ENCODE peak calls at places on chromosomes 11 and 22, in four cellular contexts. One of them, this sample, is unnamed.
A peak's percentile ranks its signal among the peaks of the same experiment; 100 is the strongest.

GRCh38 chr11:47179655-47179991 is 2.9 kb upstream of the ARFGAP2 start:
- DNase-seq in fibroblast of pulmonary artery: peak; percentile 52
- DNase-seq in AG10803: peak; percentile 44
- DNase-seq in HFF-Myc: no peak
- DNase-seq in this sample: peak; percentile 47

GRCh38 chr22:44411226-44412135 is 86.6 kb downstream of the RTL6 start:
- DNase-seq in AG10803: no peak
- DNase-seq in fibroblast of pulmonary artery: peak; percentile 4
- DNase-seq in HFF-Myc: no peak
- DNase-seq in this sample: no peak

GRCh38 chr11:130737041-130737830 is 179.0 kb downstream of the SNX19 start:
- DNase-seq in HFF-Myc: no peak
- DNase-seq in AG10803: no peak
- DNase-seq in fibroblast of pulmonary artery: no peak
- DNase-seq in this sample: no peak

GRCh38 chr11:5284551-5285130 is 14.9 kb upstream of the HBE1 start:
- DNase-seq in fibroblast of pulmonary artery: no peak
- DNase-seq in HFF-Myc: no peak
- DNase-seq in AG10803: no peak
- DNase-seq in this sample: no peak

GRCh38 chr11:20355221-20356219 is 8.0 kb upstream of the HTATIP2 start:
- DNase-seq in AG10803: peak; percentile 51
- DNase-seq in fibroblast of pulmonary artery: peak; percentile 59
- DNase-seq in HFF-Myc: no peak
- DNase-seq in this sample: peak; percentile 65

GRCh38 chr22:30743257-30744020 is 48.8 kb downstream of the OSBP2 start:
- DNase-seq in fibroblast of pulmonary artery: no peak
- DNase-seq in AG10803: no peak
- DNase-seq in HFF-Myc: no peak
- DNase-seq in this sample: no peak

GRCh38 chr11:12321217-12321937 is 56.0 kb upstream of the PARVA start:
- DNase-seq in AG10803: no peak
- DNase-seq in fibroblast of pulmonary artery: no peak
- DNase-seq in HFF-Myc: no peak
- DNase-seq in this sample: no peak

GRCh38 chr11:127789887-127790286 is 789.3 kb upstream of the KIRREL3 start:
- DNase-seq in HFF-Myc: no peak
- DNase-seq in fibroblast of pulmonary artery: no peak
- DNase-seq in AG10803: no peak
- DNase-seq in this sample: peak; percentile 57

GRCh38 chr11:75691804-75692203 is 23.0 kb upstream of the MAP6 start:
- DNase-seq in fibroblast of pulmonary artery: no peak
- DNase-seq in HFF-Myc: no peak
- DNase-seq in AG10803: no peak
- DNase-seq in this sample: no peak

GRCh38 chr11:11279956-11280689 is 72.9 kb downstream of the CSNK2A3 start:
- DNase-seq in AG10803: no peak
- DNase-seq in fibroblast of pulmonary artery: peak; percentile 6
- DNase-seq in HFF-Myc: no peak
- DNase-seq in this sample: no peak

GRCh38 chr11:70024773-70025045 is 53.4 kb upstream of the ANO1 start:
- DNase-seq in AG10803: no peak
- DNase-seq in fibroblast of pulmonary artery: no peak
- DNase-seq in HFF-Myc: no peak
- DNase-seq in this sample: no peak

GRCh38 chr11:27372159-27372558 is 9.1 kb upstream of the CCDC34 start:
- DNase-seq in HFF-Myc: no peak
- DNase-seq in AG10803: no peak
- DNase-seq in fibroblast of pulmonary artery: no peak
- DNase-seq in this sample: no peak

GRCh38 chr11:27371490-27371889 is 8.5 kb upstream of the CCDC34 start:
- DNase-seq in HFF-Myc: no peak
- DNase-seq in fibroblast of pulmonary artery: no peak
- DNase-seq in AG10803: no peak
- DNase-seq in this sample: no peak

GRCh38 chr11:27375370-27375769 is 12.4 kb upstream of the CCDC34 start:
- DNase-seq in HFF-Myc: no peak
- DNase-seq in fibroblast of pulmonary artery: no peak
- DNase-seq in AG10803: no peak
- DNase-seq in this sample: no peak

GRCh38 chr11:27373392-27373791 is 10.4 kb upstream of the CCDC34 start:
- DNase-seq in HFF-Myc: no peak
- DNase-seq in fibroblast of pulmonary artery: no peak
- DNase-seq in AG10803: no peak
- DNase-seq in this sample: no peak

GRCh38 chr11:27373856-27374602 is 11.0 kb upstream of the CCDC34 start:
- DNase-seq in AG10803: no peak
- DNase-seq in HFF-Myc: no peak
- DNase-seq in fibroblast of pulmonary artery: no peak
- DNase-seq in this sample: no peak
- TF ChIP-seq CTCF in AG10803: no peak
- TF ChIP-seq CTCF in HFF-Myc: no peak
- TF ChIP-seq CTCF in fibroblast of pulmonary artery: no peak
- TF ChIP-seq CTCF in this sample: no peak

GRCh38 chr11:72591023-72591422 is 83.2 kb downstream of the PDE2A start:
- DNase-seq in AG10803: no peak
- DNase-seq in fibroblast of pulmonary artery: no peak
- DNase-seq in HFF-Myc: no peak
- DNase-seq in this sample: no peak

GRCh38 chr11:72587696-72588095 is 86.5 kb downstream of the PDE2A start:
- DNase-seq in AG10803: no peak
- DNase-seq in HFF-Myc: no peak
- DNase-seq in fibroblast of pulmonary artery: no peak
- DNase-seq in this sample: no peak

GRCh38 chr11:72591785-72592490 is 82.3 kb downstream of the PDE2A start:
- DNase-seq in fibroblast of pulmonary artery: no peak
- DNase-seq in AG10803: no peak
- DNase-seq in HFF-Myc: no peak
- DNase-seq in this sample: no peak

GRCh38 chr11:72588656-72589410 is 85.4 kb downstream of the PDE2A start:
- DNase-seq in AG10803: no peak
- DNase-seq in fibroblast of pulmonary artery: no peak
- DNase-seq in HFF-Myc: no peak
- DNase-seq in this sample: no peak

GRCh38 chr11:72589802-72590761 is 84.1 kb downstream of the PDE2A start:
- DNase-seq in fibroblast of pulmonary artery: peak; percentile 31
- DNase-seq in HFF-Myc: no peak
- DNase-seq in AG10803: peak; percentile 5
- DNase-seq in this sample: peak; percentile 38
- TF ChIP-seq CTCF in fibroblast of pulmonary artery: peak; percentile 55
- TF ChIP-seq CTCF in HFF-Myc: peak; percentile 37
- TF ChIP-seq CTCF in AG10803: peak; percentile 36
- TF ChIP-seq CTCF in this sample: peak; percentile 37

GRCh38 chr11:128830836-128831780 is 36.0 kb downstream of the KCNJ1 start:
- DNase-seq in HFF-Myc: peak; percentile 57
- DNase-seq in fibroblast of pulmonary artery: peak; percentile 91
- DNase-seq in AG10803: peak; percentile 77
- DNase-seq in this sample: peak; percentile 86
- TF ChIP-seq CTCF in HFF-Myc: peak; percentile 87
- TF ChIP-seq CTCF in fibroblast of pulmonary artery: peak; percentile 80
- TF ChIP-seq CTCF in AG10803: peak; percentile 87
- TF ChIP-seq CTCF in this sample: peak; percentile 79

GRCh38 chr11:67544591-67545242 is 21.5 kb upstream of the CABP2 start:
- DNase-seq in AG10803: no peak
- DNase-seq in fibroblast of pulmonary artery: no peak
- DNase-seq in HFF-Myc: no peak
- DNase-seq in this sample: peak; percentile 15

GRCh38 chr11:67546852-67547251 is 23.6 kb upstream of the CABP2 start:
- DNase-seq in AG10803: no peak
- DNase-seq in HFF-Myc: no peak
- DNase-seq in fibroblast of pulmonary artery: no peak
- DNase-seq in this sample: no peak

GRCh38 chr11:67542971-67543370 is 19.7 kb upstream of the CABP2 start:
- DNase-seq in HFF-Myc: no peak
- DNase-seq in fibroblast of pulmonary artery: no peak
- DNase-seq in AG10803: no peak
- DNase-seq in this sample: no peak

GRCh38 chr11:67543585-67543984 is 20.3 kb upstream of the CABP2 start:
- DNase-seq in HFF-Myc: no peak
- DNase-seq in AG10803: no peak
- DNase-seq in fibroblast of pulmonary artery: no peak
- DNase-seq in this sample: no peak

DNA sequence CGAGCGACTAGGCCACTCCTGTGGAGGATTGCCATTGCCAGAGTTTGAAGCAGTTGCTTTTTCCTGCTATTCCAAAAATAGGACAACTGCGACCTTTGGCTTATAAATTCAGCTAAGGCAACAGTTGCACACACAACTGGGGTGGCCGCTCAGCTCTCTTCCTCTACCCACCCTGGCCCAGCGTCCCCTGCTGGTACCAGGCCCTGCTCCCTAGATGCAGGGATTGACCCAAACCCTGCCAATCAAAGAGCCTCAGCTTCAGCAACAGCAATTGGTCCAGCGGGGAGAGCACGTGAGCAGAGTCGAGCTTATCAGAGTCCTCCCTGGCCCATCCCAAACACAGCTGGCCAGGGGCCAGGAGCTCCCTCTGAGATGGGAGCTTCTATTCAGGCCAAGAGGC is 22.0 kb upstream of the CABP2 start:
- DNase-seq in fibroblast of pulmonary artery: no peak
- DNase-seq in AG10803: no peak
- DNase-seq in HFF-Myc: no peak
- DNase-seq in this sample: no peak
- TF ChIP-seq CTCF in fibroblast of pulmonary artery: no peak
- TF ChIP-seq CTCF in AG10803: no peak
- TF ChIP-seq CTCF in HFF-Myc: no peak
- TF ChIP-seq CTCF in this sample: no peak

GRCh38 chr11:114316980-114317675 is 20.9 kb downstream of the NNMT start:
- DNase-seq in AG10803: no peak
- DNase-seq in fibroblast of pulmonary artery: peak; percentile 58
- DNase-seq in HFF-Myc: no peak
- DNase-seq in this sample: no peak

GRCh38 chr11:114319716-114320328 is 23.6 kb downstream of the NNMT start:
- DNase-seq in AG10803: no peak
- DNase-seq in fibroblast of pulmonary artery: peak; percentile 19
- DNase-seq in HFF-Myc: no peak
- DNase-seq in this sample: no peak

GRCh38 chr11:114315749-114316368 is 19.7 kb downstream of the NNMT start:
- DNase-seq in HFF-Myc: no peak
- DNase-seq in AG10803: no peak
- DNase-seq in fibroblast of pulmonary artery: peak; percentile 46
- DNase-seq in this sample: no peak

GRCh38 chr11:114318361-114318760 is 22.2 kb downstream of the NNMT start:
- DNase-seq in HFF-Myc: no peak
- DNase-seq in AG10803: no peak
- DNase-seq in fibroblast of pulmonary artery: no peak
- DNase-seq in this sample: no peak

DNA sequence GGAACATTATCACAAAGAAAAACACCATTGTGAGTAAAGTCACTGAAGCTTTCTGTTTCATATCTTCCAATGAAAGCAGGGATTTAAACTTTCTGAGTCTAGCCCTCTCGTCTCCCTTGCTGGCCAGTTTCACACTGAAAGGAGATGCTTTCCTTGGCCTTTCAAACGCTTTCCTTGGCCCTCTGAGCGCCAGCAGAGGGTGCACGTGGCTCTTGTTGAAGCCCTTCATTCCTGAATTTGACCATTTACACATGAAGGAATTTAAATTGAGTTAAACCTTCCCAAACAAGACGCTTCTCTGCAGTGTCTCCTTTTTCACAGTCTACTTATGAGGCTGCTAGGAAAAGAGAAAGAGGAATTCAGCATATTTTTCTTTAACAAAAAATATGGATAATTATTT is 21.5 kb downstream of the NNMT start:
- DNase-seq in AG10803: peak; percentile 69
- DNase-seq in HFF-Myc: no peak
- DNase-seq in fibroblast of pulmonary artery: peak; percentile 69
- DNase-seq in this sample: peak; percentile 59
- TF ChIP-seq CTCF in AG10803: peak; percentile 54
- TF ChIP-seq CTCF in HFF-Myc: peak; percentile 61
- TF ChIP-seq CTCF in fibroblast of pulmonary artery: peak; percentile 45
- TF ChIP-seq CTCF in this sample: peak; percentile 12

DNA sequence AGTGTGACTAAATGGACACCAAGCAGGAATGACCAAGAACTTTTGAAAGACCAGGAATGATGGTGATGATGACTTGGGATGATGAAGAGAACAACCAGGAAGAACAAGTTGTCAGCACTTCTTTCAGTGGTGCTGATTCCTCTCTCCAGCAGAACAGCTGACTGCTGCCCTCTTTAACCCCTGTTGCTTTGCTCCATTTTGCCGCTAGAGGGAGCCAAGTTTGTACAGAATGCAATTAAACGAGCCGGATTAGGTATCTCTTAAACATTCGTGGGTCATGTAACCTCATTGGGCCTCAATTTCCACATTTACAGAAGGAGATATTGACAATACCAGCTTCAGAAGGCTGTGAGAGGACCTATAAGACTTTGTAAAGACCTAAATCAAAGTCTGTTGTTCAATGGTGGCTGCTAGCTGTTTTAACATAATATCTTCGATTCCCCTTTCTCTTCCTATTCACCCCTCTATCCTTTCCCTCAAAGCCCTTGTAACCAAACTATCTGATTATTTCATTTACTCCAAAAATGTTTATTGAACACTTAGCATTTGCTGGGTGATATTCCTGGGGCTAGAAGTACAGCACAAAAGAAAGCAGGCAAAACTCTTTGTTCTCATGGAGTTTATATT is 1.9 kb downstream of the OR4S1 start:
- DNase-seq in HFF-Myc: peak; percentile 5
- DNase-seq in AG10803: peak; percentile 54
- DNase-seq in fibroblast of pulmonary artery: peak; percentile 59
- DNase-seq in this sample: peak; percentile 72
- TF ChIP-seq CTCF in HFF-Myc: peak; percentile 79
- TF ChIP-seq CTCF in AG10803: peak; percentile 93
- TF ChIP-seq CTCF in fibroblast of pulmonary artery: peak; percentile 89
- TF ChIP-seq CTCF in this sample: peak; percentile 92

DNA sequence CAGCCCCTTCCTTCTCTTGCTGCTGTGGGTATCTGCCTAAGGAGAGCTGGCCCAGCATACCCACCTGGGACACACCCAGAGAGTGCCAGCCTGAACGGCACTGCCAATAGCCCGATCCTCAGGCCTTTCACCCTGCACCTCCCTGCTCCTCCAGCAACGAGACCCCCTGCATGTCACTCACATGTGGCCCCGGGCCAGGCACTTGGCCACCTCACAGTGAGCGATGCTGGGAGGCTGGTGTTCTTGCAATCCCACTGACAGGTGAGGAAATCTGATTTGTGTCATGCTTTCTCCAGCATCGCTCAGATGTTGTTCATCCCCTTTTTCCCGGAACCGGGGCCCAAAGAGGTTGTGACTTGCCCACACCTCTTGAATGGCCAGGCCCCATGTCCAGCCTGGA is 20.5 kb downstream of the DAGLA start:
- DNase-seq in HFF-Myc: no peak
- DNase-seq in fibroblast of pulmonary artery: no peak
- DNase-seq in AG10803: no peak
- DNase-seq in this sample: no peak
- TF ChIP-seq CTCF in HFF-Myc: no peak
- TF ChIP-seq CTCF in fibroblast of pulmonary artery: no peak
- TF ChIP-seq CTCF in AG10803: no peak
- TF ChIP-seq CTCF in this sample: no peak

GRCh38 chr11:68724293-68724692 is 27.0 kb downstream of the TESMIN start:
- DNase-seq in HFF-Myc: no peak
- DNase-seq in AG10803: no peak
- DNase-seq in fibroblast of pulmonary artery: no peak
- DNase-seq in this sample: no peak

GRCh38 chr11:68722143-68722542 is 29.2 kb downstream of the TESMIN start:
- DNase-seq in AG10803: no peak
- DNase-seq in HFF-Myc: no peak
- DNase-seq in fibroblast of pulmonary artery: no peak
- DNase-seq in this sample: no peak

GRCh38 chr11:68727783-68728182 is 23.5 kb downstream of the TESMIN start:
- DNase-seq in AG10803: no peak
- DNase-seq in HFF-Myc: no peak
- DNase-seq in fibroblast of pulmonary artery: peak; percentile 46
- DNase-seq in this sample: no peak
- TF ChIP-seq CTCF in AG10803: no peak
- TF ChIP-seq CTCF in HFF-Myc: no peak
- TF ChIP-seq CTCF in fibroblast of pulmonary artery: peak; percentile 31
- TF ChIP-seq CTCF in this sample: no peak

GRCh38 chr11:84468255-84468654 is 1158.9 kb downstream of the DLG2 start:
- DNase-seq in HFF-Myc: no peak
- DNase-seq in AG10803: no peak
- DNase-seq in fibroblast of pulmonary artery: peak; percentile 16
- DNase-seq in this sample: no peak
- TF ChIP-seq CTCF in HFF-Myc: no peak
- TF ChIP-seq CTCF in AG10803: no peak
- TF ChIP-seq CTCF in fibroblast of pulmonary artery: no peak
- TF ChIP-seq CTCF in this sample: no peak

This sample was measured in MCF 10A.